ENCODE peak calls at places on chromosomes 4 and X, in five cellular contexts. X is heart right ventricle, B is adipocyte, A is neural progenitor cell, Y is SJSA1. F is an unnamed sample.

GRCh38 chrX:85243761-85244410 is at the start of the genes SATL1 and ZNF711:
- DNase-seq in B (peak; percentile 65), X (peak; percentile 20), A (peak; percentile 87), Y (peak; percentile 61), F (no peak)

GRCh38 chr4:82491251-82491960 is 61.0 kb downstream of the ENOPH1 start:
- DNase-seq in B (no peak), A (no peak), X (no peak), Y (no peak), F (no peak)

GRCh38 chr4:3473251-3473942 is 10.3 kb downstream of the DOK7 start:
- DNase-seq in X (peak; percentile 59), Y (no peak), B (no peak), A (peak; percentile 1), F (no peak)

GRCh38 chr4:89275587-89275986 is 32.0 kb downstream of the GPRIN3 start:
- DNase-seq in A (no peak), Y (no peak), B (no peak), X (no peak), F (peak; percentile 10)

GRCh38 chrX:11190745-11191510 is 79.8 kb downstream of the HCCS start:
- DNase-seq in X (no peak), B (no peak), A (no peak), Y (no peak), F (no peak)

GRCh38 chr4:31692407-31692940 is 972.3 kb downstream of the PCDH7 start:
- DNase-seq in X (no peak), A (no peak), Y (no peak), B (no peak), F (no peak)

GRCh38 chr4:99894998-99895397 is 771 bp upstream of the LAMTOR3 start:
- DNase-seq in A (no peak), Y (no peak), B (no peak), X (no peak), F (no peak)

GRCh38 chr4:83257811-83258210 is 26.8 kb downstream of the COQ2 start:
- DNase-seq in Y (no peak), A (no peak), B (no peak), X (no peak), F (no peak)

GRCh38 chr4:141898336-141898735 is 262.0 kb downstream of the IL15 start:
- DNase-seq in B (no peak), X (no peak), A (no peak), Y (no peak), F (no peak)

GRCh38 chr4:7793186-7793585 is 146.5 kb downstream of the AFAP1 start:
- DNase-seq in X (no peak), B (no peak), A (no peak), Y (no peak), F (no peak)

GRCh38 chr4:827209-828081 is 1.5 kb upstream of the CPLX1 start:
- DNase-seq in A (no peak), X (no peak), Y (no peak), B (no peak), F (no peak)

GRCh38 chr4:826508-827208 is 729 bp upstream of the CPLX1 start:
- DNase-seq in B (no peak), X (no peak), Y (no peak), A (peak; percentile 65), F (no peak)

GRCh38 chr4:829291-829690 is 3.4 kb upstream of the CPLX1 start:
- DNase-seq in B (no peak), A (no peak), X (no peak), Y (no peak), F (no peak)

GRCh38 chr4:829761-830655 is 4.1 kb upstream of the CPLX1 start:
- DNase-seq in Y (no peak), X (no peak), A (no peak), B (no peak), F (no peak)

GRCh38 chr4:828641-829271 is 2.8 kb upstream of the CPLX1 start:
- DNase-seq in B (no peak), Y (no peak), X (peak; percentile 44), A (peak; percentile 45), F (no peak)
- H3K4me3 ChIP-seq in B (no peak overlapping the region), Y (no peak overlapping the region), X (no peak overlapping the region), A (no peak overlapping the region), F (no peak overlapping the region)

GRCh38 chr4:124708517-124709300 is 3.8 kb downstream of the ANKRD50 start:
- DNase-seq in A (no peak), Y (no peak), B (no peak), X (no peak), F (no peak)
- H3K4me3 ChIP-seq in A (peak overlapping the region; percentile 59), Y (no peak overlapping the region), B (peak overlapping the region; percentile 42), X (peak overlapping the region; percentile 93), F (peak overlapping the region; percentile 16)

GRCh38 chr4:107164962-107165361 is 128.8 kb upstream of the DKK2 start:
- DNase-seq in Y (no peak), A (no peak), X (no peak), B (no peak), F (no peak)
- H3K4me3 ChIP-seq in Y (no peak overlapping the region), A (no peak overlapping the region), X (no peak overlapping the region), B (no peak overlapping the region), F (no peak overlapping the region)

GRCh38 chrX:72236841-72237240 is 2.0 kb downstream of the ERCC6L start:
- DNase-seq in B (no peak), A (no peak), Y (peak; percentile 39), X (no peak), F (no peak)
- H3K4me3 ChIP-seq in B (no peak overlapping the region), A (no peak overlapping the region), Y (no peak overlapping the region), X (no peak overlapping the region), F (no peak overlapping the region)

GRCh38 chr4:101348367-101348827 is 1.1 kb upstream of the PPP3CA start:
- DNase-seq in B (peak; percentile 63), X (no peak), Y (no peak), A (no peak), F (no peak)

GRCh38 chr4:101346562-101347266 is 612 bp downstream of the PPP3CA start:
- DNase-seq in A (peak; percentile 80), Y (peak; percentile 69), B (peak; percentile 86), X (peak; percentile 60), F (no peak)

GRCh38 chr4:101347557-101348366 is 436 bp upstream of the PPP3CA start:
- DNase-seq in X (peak; percentile 100), B (peak; percentile 99), Y (peak; percentile 98), A (peak; percentile 97), F (peak; percentile 72)

GRCh38 chr4:101347267-101347556 is at the start of gene PPP3CA:
- DNase-seq in A (no peak), Y (no peak), X (no peak), B (no peak), F (no peak)

DNA sequence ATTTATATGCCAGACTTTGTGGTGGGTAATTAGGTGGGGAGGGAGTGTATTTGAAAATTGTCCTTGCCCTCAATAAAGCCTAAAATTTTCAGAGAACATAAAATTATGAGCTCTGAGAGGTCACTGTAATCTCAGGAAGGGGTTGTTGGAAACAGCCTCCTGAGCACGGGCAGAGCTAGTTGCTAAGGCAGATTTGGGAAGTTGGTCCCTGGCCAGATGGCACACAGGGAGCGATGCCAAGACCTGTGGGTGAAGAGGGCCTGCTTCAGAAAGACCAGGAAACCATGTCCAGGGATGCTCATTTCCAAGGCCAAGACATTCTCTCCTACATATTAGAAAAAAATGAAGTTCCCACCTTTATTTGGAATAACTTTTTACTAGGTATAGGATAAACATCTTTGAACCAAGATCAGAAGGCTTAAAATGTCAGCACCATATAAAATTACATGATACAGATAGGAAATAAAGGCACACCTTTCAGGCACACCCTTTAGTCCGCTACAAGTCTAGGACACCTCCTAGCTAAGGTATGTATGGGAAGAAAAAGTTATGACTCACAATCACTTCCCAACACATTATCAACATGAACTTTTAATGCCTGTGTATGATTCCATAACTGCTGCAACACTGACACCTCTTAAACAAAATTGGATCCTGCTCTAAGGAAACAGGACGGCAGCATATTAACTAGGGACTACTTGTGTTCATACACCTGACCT is 2.2 kb upstream of the PPP3CA start:
- DNase-seq in B (peak; percentile 31), Y (no peak), X (peak; percentile 54), A (no peak), F (no peak)
- H3K4me3 ChIP-seq in B (peak overlapping the region; percentile 92), Y (no peak overlapping the region), X (no peak overlapping the region), A (no peak overlapping the region), F (peak overlapping the region; percentile 72)

DNA sequence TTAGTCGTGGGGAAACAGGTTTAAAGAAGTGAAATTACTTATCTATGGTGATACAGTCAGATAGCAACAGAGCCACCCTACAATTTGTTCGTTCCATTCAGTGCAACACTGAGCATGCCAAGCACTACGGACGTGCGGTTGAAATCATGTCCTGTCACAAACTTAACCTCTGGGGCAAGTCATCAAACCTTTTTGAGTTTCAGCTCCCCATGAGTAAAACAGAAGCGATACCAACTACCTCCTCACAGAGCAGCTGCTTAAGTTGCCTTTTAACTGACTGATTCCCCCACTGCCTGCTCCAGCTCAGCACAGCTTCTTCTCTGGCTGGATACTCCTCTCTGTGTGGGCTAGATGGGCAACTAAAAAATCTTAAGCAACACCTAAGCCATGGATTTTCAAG is 36.0 kb downstream of the LHFPL1 start:
- DNase-seq in Y (no peak), B (no peak), A (no peak), X (no peak), F (no peak)
- H3K4me3 ChIP-seq in Y (no peak overlapping the region), B (no peak overlapping the region), A (no peak overlapping the region), X (no peak overlapping the region), F (no peak overlapping the region)

DNA sequence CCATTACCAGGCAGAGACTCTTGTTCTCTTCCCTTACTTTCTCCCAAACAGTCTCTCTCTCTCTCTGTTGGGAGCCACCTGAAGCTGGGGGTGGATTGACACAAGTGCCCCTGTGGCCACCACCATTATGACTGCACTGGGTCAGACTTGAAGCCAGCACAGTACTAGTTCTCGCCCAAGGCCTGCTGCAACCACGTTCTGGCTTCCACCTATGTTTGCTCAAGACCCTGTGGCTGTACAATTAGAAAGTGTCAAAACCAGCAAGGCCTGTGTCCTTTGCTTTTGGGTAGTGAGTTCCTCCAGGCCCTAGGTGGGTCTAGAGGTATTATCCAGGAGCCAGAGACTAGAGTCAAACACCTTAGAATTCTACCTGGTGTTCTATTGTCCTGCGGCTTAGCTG is 31.0 kb downstream of the MAGED2 start:
- DNase-seq in A (no peak), B (no peak), Y (no peak), X (no peak), F (no peak)
- H3K4me3 ChIP-seq in A (no peak overlapping the region), B (no peak overlapping the region), Y (no peak overlapping the region), X (no peak overlapping the region), F (no peak overlapping the region)

GRCh38 chr4:122826596-122827257 is at the start of gene FGF2:
- DNase-seq in B (peak; percentile 89), X (peak; percentile 70), A (peak; percentile 88), Y (peak; percentile 84), F (no peak)

GRCh38 chr4:122827899-122828601 is 1.4 kb downstream of the FGF2 start:
- DNase-seq in A (peak; percentile 85), B (peak; percentile 87), X (no peak), Y (no peak), F (no peak)

GRCh38 chr4:122824616-122825015 is 2.0 kb upstream of the FGF2 start:
- DNase-seq in Y (no peak), B (no peak), X (no peak), A (no peak), F (no peak)

GRCh38 chr4:122827258-122827887 is 742 bp downstream of the FGF2 start:
- DNase-seq in B (peak; percentile 78), X (peak; percentile 60), A (peak; percentile 57), Y (peak; percentile 61), F (no peak)

DNA sequence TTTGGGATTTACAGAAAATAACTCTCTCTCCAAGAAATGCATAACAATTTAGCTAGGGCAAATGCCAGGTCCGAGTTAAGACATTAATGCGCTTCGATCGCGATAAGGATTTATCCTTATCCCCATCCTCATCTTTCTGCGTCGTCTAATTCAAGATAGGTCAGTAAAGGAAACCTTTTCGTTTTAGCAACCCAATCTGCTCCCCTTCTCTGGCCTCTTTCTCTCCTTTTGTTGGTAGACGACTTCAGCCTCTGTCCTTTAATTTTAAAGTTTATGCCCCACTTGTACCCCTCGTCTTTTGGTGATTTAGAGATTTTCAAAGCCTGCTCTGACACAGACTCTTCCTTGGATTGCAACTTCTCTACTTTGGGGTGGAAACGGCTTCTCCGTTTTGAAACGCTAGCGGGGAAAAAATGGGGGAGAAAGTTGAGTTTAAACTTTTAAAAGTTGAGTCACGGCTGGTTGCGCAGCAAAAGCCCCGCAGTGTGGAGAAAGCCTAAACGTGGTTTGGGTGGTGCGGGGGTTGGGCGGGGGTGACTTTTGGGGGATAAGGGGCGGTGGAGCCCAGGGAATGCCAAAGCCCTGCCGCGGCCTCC is 533 bp upstream of the FGF2 start:
- DNase-seq in A (peak; percentile 13), Y (no peak), X (no peak), B (no peak), F (no peak)
- H3K4me3 ChIP-seq in A (peak overlapping the region; percentile 75), Y (peak overlapping the region; percentile 88), X (peak overlapping the region; percentile 85), B (peak overlapping the region; percentile 87), F (peak overlapping the region; percentile 48)

F was measured in Panc1.